ENCODE peak calls at places on chromosomes 4 and X, in nine cellular contexts. U is H1, P is GM23248, V is H9, T is AG04450, H is HCT116, C is IMR-90, E is thoracic aorta, L is WERI-Rb-1. F is an unnamed sample.

GRCh38 chr4:5705672-5706310 is 2.6 kb downstream of the EVC2 start:
- DNase-seq in E (no peak), T (no peak), V (no peak), L (no peak), H (no peak), C (no peak), U (no peak), P (no peak), F (peak; percentile 10)

GRCh38 chr4:73608677-73609594 is 11.3 kb downstream of the RASSF6 start:
- DNase-seq in C (peak; percentile 49), L (no peak), P (peak; percentile 52), T (no peak), U (no peak), H (no peak), E (no peak), V (no peak), F (peak; percentile 80)

GRCh38 chrX:151896734-151897474 is 15.8 kb upstream of the MAGEA4 start:
- DNase-seq in P (peak; percentile 72), H (no peak), T (no peak), U (no peak), L (no peak), V (no peak), C (peak; percentile 20), E (no peak), F (no peak)

GRCh38 chrX:39899876-39900787 is 197.6 kb downstream of the BCOR start:
- DNase-seq in V (no peak), L (peak; percentile 30), U (no peak), C (no peak), P (no peak), H (no peak), E (no peak), T (no peak), F (peak; percentile 12)

GRCh38 chrX:113059714-113060113 is 219.1 kb upstream of the AMOT start:
- DNase-seq in T (no peak), L (no peak), P (peak; percentile 19), C (no peak), E (no peak), H (no peak), V (no peak), U (no peak), F (no peak)

GRCh38 chrX:1741828-1742394 is 127.1 kb downstream of the ASMT start:
- DNase-seq in V (no peak), T (no peak), H (no peak), E (no peak), U (no peak), P (no peak), C (no peak), L (no peak), F (no peak)

GRCh38 chr4:85431881-85432280 is 43.1 kb upstream of the ARHGAP24 start:
- DNase-seq in P (no peak), C (no peak), U (no peak), T (no peak), V (no peak), L (no peak), E (no peak), H (no peak), F (no peak)

GRCh38 chr4:73936969-73937368 is 44.9 kb downstream of the PF4 start:
- DNase-seq in E (no peak), C (no peak), H (no peak), U (no peak), L (no peak), P (no peak), V (no peak), T (no peak), F (peak; percentile 14)

GRCh38 chr4:128220286-128221235 is 67.1 kb downstream of the PGRMC2 start:
- DNase-seq in H (peak; percentile 36), C (peak; percentile 75), P (peak; percentile 77), V (no peak), L (no peak), U (no peak), T (peak; percentile 21), E (no peak), F (peak; percentile 17)

GRCh38 chrX:23726196-23726595 is 16.9 kb downstream of the ACOT9 start:
- DNase-seq in P (no peak), U (no peak), C (no peak), V (no peak), L (no peak), H (no peak), T (no peak), E (no peak), F (no peak)

GRCh38 chr4:161320377-161320776 is 843.4 kb downstream of the FSTL5 start:
- DNase-seq in P (peak; percentile 1), V (peak; percentile 55), L (peak; percentile 62), T (no peak), C (no peak), H (peak; percentile 56), U (peak; percentile 9), E (no peak), F (peak; percentile 16)

GRCh38 chr4:95000076-95000648 is 242.4 kb downstream of the BMPR1B start:
- DNase-seq in V (no peak), L (no peak), C (no peak), T (no peak), E (no peak), H (no peak), P (no peak), U (no peak), F (no peak)

GRCh38 chr4:94995684-94996394 is 238.1 kb downstream of the BMPR1B start:
- DNase-seq in U (peak; percentile 15), C (peak; percentile 29), E (no peak), P (peak; percentile 56), L (no peak), V (peak; percentile 56), H (no peak), T (no peak), F (no peak)
- H3K27ac ChIP-seq in U (no peak overlapping the region), C (no peak overlapping the region), E (peak overlapping the region; percentile 82), P (no peak overlapping the region), L (no peak overlapping the region), V (no peak overlapping the region), H (no peak overlapping the region), T (no peak overlapping the region), F (no peak overlapping the region)

GRCh38 chrX:47918274-47918673 is 81.6 kb downstream of the ZNF81 start:
- DNase-seq in T (no peak), C (no peak), H (no peak), E (no peak), L (no peak), U (no peak), V (no peak), P (no peak), F (no peak)

DNA sequence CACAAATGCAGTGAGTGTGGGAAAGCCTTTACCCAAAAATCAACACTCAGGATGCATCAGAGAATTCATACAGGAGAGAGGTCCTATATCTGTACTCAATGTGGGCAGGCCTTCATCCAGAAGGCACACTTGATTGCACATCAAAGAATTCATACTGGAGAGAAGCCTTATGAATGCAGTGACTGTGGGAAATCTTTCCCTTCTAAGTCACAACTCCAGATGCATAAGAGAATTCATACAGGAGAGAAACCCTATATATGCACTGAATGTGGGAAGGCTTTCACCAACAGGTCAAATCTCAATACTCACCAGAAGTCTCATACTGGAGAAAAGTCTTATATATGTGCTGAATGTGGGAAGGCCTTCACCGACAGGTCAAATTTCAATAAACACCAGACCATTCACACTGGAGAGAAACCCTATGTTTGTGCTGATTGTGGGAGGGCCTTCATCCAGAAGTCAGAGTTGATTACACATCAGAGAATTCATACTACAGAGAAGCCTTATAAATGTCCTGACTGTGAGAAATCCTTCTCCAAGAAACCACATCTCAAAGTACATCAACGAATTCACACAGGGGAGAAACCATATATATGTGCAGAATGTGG is 79.3 kb downstream of the ZNF81 start:
- DNase-seq in U (no peak), H (no peak), C (no peak), V (no peak), L (no peak), T (no peak), P (no peak), E (no peak), F (no peak)
- H3K9me3 ChIP-seq in U (peaks cover 8% of the 10 kb centered on the region), H (no peaks in the 10 kb centered on the region), C (peaks cover 26% of the 10 kb centered on the region), V (peaks cover 40% of the 10 kb centered on the region), L (no peaks in the 10 kb centered on the region), T (no peaks in the 10 kb centered on the region), P (no peaks in the 10 kb centered on the region), E (peaks cover 14% of the 10 kb centered on the region), F (peaks cover 2% of the 10 kb centered on the region)

DNA sequence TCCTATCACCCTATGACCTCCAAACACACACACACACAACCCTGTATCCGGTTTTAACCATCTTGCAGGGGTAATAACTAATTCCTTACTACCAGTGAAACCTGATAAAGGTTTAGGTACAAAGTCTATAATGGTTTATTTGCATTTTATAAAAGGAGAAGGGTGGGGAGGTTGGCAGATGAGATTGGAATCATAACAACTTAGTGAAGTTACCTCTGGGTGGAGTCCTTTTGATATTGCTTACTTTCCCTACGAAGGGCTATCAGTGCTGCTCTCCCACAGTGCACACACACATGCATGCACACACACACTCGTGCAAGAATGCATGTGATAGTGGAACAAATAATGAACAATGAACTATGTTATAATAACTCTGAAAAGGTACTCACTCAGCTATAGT is 56.1 kb downstream of the CCSER1 start:
- DNase-seq in E (no peak), C (no peak), V (no peak), T (no peak), U (no peak), L (no peak), H (no peak), P (no peak), F (peak; percentile 88)
- H3K27ac ChIP-seq in E (no peak overlapping the region), C (no peak overlapping the region), V (no peak overlapping the region), T (no peak overlapping the region), U (no peak overlapping the region), L (no peak overlapping the region), H (no peak overlapping the region), P (no peak overlapping the region), F (no peak overlapping the region)

DNA sequence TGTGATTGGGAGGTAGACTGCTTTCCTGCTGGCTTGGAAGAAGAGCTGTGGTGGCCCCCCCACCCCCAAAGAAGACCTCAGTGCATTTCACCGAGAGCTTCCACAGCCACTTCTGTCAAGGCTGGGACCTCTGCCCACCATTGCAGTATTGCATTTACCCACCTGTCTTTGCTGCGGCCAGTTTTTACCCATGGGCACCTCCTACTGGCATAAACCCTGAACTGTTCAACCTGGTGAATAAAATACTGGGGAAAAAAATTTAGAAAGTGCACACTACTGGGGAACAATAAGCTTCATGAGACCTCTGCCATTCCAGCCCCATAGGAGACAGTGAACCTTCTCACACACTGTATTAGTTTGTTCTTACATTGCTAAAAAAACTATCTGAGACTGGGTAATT is 40.3 kb downstream of the ARFIP1 start:
- DNase-seq in C (no peak), E (no peak), T (no peak), U (no peak), P (no peak), H (no peak), L (no peak), V (no peak), F (no peak)
- H3K9me3 ChIP-seq in C (no peaks in the 10 kb centered on the region), E (peaks cover 3% of the 10 kb centered on the region), T (no peaks in the 10 kb centered on the region), U (peaks cover 6% of the 10 kb centered on the region), P (no peaks in the 10 kb centered on the region), H (no peaks in the 10 kb centered on the region), L (peaks cover 11% of the 10 kb centered on the region), V (no peaks in the 10 kb centered on the region), F (no peaks in the 10 kb centered on the region)

GRCh38 chr4:152458801-152459302 is 77.0 kb downstream of the FBXW7 start:
- DNase-seq in E (no peak), P (peak; percentile 2), L (no peak), C (peak; percentile 16), H (no peak), V (no peak), T (no peak), U (no peak), F (no peak)
- H3K27ac ChIP-seq in E (no peak overlapping the region), P (no peak overlapping the region), L (no peak overlapping the region), C (no peak overlapping the region), H (no peak overlapping the region), V (no peak overlapping the region), T (no peak overlapping the region), U (no peak overlapping the region), F (no peak overlapping the region)

GRCh38 chr4:155900402-155900801 is 3.1 kb upstream of the TDO2 start:
- DNase-seq in P (peak; percentile 12), H (no peak), L (no peak), C (peak; percentile 72), V (no peak), E (no peak), T (peak; percentile 6), U (no peak), F (no peak)
- H3K9me3 ChIP-seq in P (no peaks in the 10 kb centered on the region), H (no peaks in the 10 kb centered on the region), L (peaks cover 2% of the 10 kb centered on the region), C (no peaks in the 10 kb centered on the region), V (no peaks in the 10 kb centered on the region), E (no peaks in the 10 kb centered on the region), T (no peaks in the 10 kb centered on the region), U (no peaks in the 10 kb centered on the region), F (no peaks in the 10 kb centered on the region)

F was measured in small intestine.